ENCODE peak calls at places on chromosomes 5 and 9, in nine cellular contexts. H is GM23248; D is CD4-positive, alpha-beta memory T cell; L is ovary; Y is uterus; X is aorta; M is dorsolateral prefrontal cortex; S is mammary epithelial cell; W is Panc1. G is an unnamed sample. For H3K27me3, the result is how much of the 10 kb centered on the place peaks cover.

GRCh38 chr5:92518318-92518913 is 1062.6 kb downstream of the NR2F1-AS1 start:
- DNase-seq in L (no peak), Y (no peak), H (peak), X (no peak), D (no peak), S (peak), W (no peak), M (no peak), G (no peak)

GRCh38 chr9:88950341-88951141 is 40.7 kb upstream of the S1PR3 start:
- DNase-seq in W (no peak), H (peak), S (no peak), M (no peak), L (no peak), X (no peak), Y (no peak), D (no peak), G (no peak)

GRCh38 chr5:64811050-64811640 is 42.4 kb downstream of the CWC27 start:
- DNase-seq in H (peak), M (no peak), L (no peak), D (peak), W (peak), S (peak), X (no peak), Y (no peak), G (peak)

GRCh38 chr9:124010665-124011321 is 775 bp upstream of the LHX2 start:
- DNase-seq in L (peak), W (no peak), S (no peak), M (no peak), H (peak), X (peak), D (no peak), Y (no peak), G (no peak)

GRCh38 chr5:68682400-68683152 is 411.2 kb upstream of the SLC30A5 start:
- DNase-seq in D (no peak), L (no peak), M (no peak), W (no peak), H (no peak), Y (no peak), S (no peak), X (no peak), G (no peak)

GRCh38 chr5:160802567-160802966 is 49.4 kb downstream of the ATP10B start:
- DNase-seq in Y (no peak), S (no peak), W (no peak), M (peak), D (no peak), L (no peak), X (no peak), H (peak), G (no peak)

GRCh38 chr9:101510344-101510940 is 23.2 kb upstream of the RNF20 start:
- DNase-seq in D (no peak), L (no peak), W (no peak), X (no peak), Y (no peak), H (no peak), M (no peak), S (no peak), G (no peak)

GRCh38 chr9:89549031-89549644 is 51.2 kb upstream of the SEMA4D start:
- DNase-seq in Y (peak), X (peak), W (peak), L (peak), M (peak), S (peak), H (peak), D (peak), G (peak)

GRCh38 chr5:149002053-149002452 is 60.8 kb downstream of the SH3TC2 start:
- DNase-seq in M (no peak), D (no peak), W (peak), Y (no peak), S (peak), H (peak), L (no peak), X (no peak), G (no peak)

GRCh38 chr5:178241259-178241658 is 8.7 kb upstream of the PHYKPL start:
- DNase-seq in D (no peak), X (no peak), L (no peak), H (no peak), W (no peak), S (no peak), M (no peak), Y (no peak), G (no peak)

GRCh38 chr9:34580358-34580757 is 9.2 kb downstream of the CNTFR start:
- DNase-seq in L (no peak), S (no peak), M (no peak), Y (no peak), D (no peak), W (no peak), H (no peak), X (no peak), G (no peak)
- H3K27me3 ChIP-seq in L (under half), S (under half), M (under half), Y (under half), D (under half), W (under half), H (half or more), X (under half), G (under half)

DNA sequence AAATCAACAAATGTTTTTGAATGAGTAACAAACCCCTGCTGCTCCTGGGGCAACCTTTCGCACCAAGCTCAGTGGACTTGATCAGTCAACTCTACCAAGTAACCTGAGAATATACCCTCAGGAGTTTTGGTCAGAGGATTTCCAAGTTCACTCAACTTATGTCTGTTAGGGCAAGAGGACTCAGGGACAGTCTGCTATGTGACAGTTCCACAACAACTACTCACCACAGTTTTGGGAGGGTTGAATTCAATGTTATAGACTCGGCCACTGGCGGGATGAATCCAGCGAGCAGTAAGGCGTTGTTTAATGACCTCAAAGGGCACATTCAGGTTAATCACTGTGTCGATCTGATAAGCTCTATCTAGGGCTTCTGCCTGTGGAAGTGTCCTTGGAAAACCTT is 22.1 kb downstream of the AK3 start:
- DNase-seq in W (no peak), H (no peak), X (no peak), S (no peak), L (no peak), Y (no peak), D (no peak), M (no peak), G (no peak)
- H3K27ac ChIP-seq in W (no peak), H (no peak), X (no peak), S (no peak), L (no peak), Y (no peak), D (no peak), M (peak), G (no peak)

GRCh38 chr5:134070979-134071849 is 43.3 kb upstream of the TCF7 start:
- DNase-seq in S (no peak), H (peak), D (no peak), W (no peak), X (peak), M (no peak), Y (no peak), L (peak), G (no peak)
- H3K4me3 ChIP-seq in S (peak), H (peak), D (peak), W (peak), X (peak), M (peak), Y (no peak), L (no peak), G (peak)

GRCh38 chr5:173242079-173242478 is 7.1 kb upstream of the NKX2-5 start:
- DNase-seq in X (no peak), S (no peak), M (no peak), H (no peak), L (no peak), W (no peak), D (no peak), Y (no peak), G (no peak)

GRCh38 chr5:173243215-173243614 is 8.2 kb upstream of the NKX2-5 start:
- DNase-seq in Y (no peak), X (no peak), M (no peak), S (no peak), W (no peak), D (no peak), L (no peak), H (no peak), G (no peak)

GRCh38 chr5:173245319-173246134 is 10.5 kb upstream of the NKX2-5 start:
- DNase-seq in H (no peak), L (no peak), X (no peak), Y (no peak), D (no peak), S (no peak), M (no peak), W (no peak), G (no peak)

GRCh38 chr5:173242675-173243085 is 7.7 kb upstream of the NKX2-5 start:
- DNase-seq in S (no peak), W (no peak), H (no peak), X (no peak), Y (no peak), D (no peak), M (no peak), L (no peak), G (no peak)

GRCh38 chr5:173243808-173244305 is 8.9 kb upstream of the NKX2-5 start:
- DNase-seq in D (no peak), X (no peak), Y (no peak), M (no peak), S (no peak), W (no peak), L (no peak), H (no peak), G (no peak)
- H3K27me3 ChIP-seq in D (half or more), X (under half), Y (under half), M (half or more), S (half or more), W (under half), L (under half), H (half or more), G (half or more)

DNA sequence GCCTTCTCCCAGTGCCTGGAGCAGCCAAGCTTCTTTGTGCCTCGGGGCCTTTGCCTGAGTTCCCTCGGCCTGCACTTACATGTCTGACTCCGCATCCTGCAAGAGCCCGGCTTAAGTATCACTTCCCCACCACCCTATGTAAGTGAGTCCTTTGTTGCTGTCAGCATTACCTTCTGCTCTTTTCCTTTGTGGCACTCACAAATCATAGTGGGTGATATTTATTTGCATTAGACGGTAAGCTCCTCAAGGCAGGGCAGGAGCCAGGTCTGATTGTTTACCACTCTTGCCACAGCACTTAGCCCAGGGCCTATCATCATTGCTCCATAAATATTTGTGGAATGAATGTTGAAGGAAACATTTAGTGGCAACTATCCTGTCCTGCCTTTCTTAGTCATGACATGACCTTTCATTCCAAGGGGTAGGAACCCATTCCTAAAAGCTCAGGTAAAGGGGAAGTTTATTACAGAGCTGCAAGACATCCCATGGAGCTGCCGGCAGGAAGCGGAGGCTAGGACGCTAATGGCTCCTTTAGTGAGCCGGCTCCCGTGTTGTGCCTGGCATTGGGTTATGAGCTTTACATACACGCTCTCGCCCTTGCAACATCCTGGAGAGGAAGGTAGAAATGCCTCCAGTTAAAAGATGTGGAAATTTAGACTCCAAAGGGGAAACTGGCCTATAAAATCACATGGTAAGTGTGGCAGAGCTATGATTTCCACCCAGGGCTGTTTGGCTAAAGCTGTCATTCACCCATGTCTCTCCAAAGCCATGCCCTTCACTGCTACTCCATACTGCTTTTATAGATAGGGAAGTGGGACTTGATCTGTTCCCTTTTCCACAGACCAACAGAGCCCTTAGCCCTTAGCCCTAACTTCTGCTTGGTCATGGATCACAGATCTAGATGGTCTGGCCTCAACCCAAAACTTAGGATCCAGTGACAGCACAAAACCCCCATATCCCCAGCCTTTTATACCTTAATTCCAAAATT is 5.0 kb downstream of the GM2A start:
- DNase-seq in W (peak), L (no peak), Y (no peak), D (no peak), X (no peak), M (no peak), H (peak), S (peak), G (no peak)
- H3K27ac ChIP-seq in W (no peak), L (no peak), Y (no peak), D (no peak), X (no peak), M (no peak), H (no peak), S (peak), G (no peak)